ENCODE peak calls at places on chromosomes 3 and 15, in six cellular contexts. Z, K, E, Q, U and J are unnamed samples.

GRCh38 chr3:110307065-110307809 is 764.4 kb upstream of the NECTIN3 start:
- DNase-seq in Z (peak), K (peak), E (peak), Q (no peak), U (no peak), J (no peak)

GRCh38 chr3:64316971-64317370 is 91.7 kb upstream of the PRICKLE2 start:
- DNase-seq in Z (peak), K (peak), E (peak), Q (no peak), U (no peak), J (no peak)

GRCh38 chr15:58981808-58982475 is 5.5 kb upstream of the RNF111 start:
- DNase-seq in Z (no peak), K (no peak), E (peak), Q (no peak), U (no peak), J (no peak)

GRCh38 chr3:183253961-183254815 is 1.1 kb downstream of the B3GNT5 start:
- DNase-seq in Z (peak), K (peak), E (peak), Q (no peak), U (peak), J (no peak)

GRCh38 chr3:123244128-123244527 is 42.4 kb downstream of the SEC22A start:
- DNase-seq in Z (no peak), K (no peak), E (no peak), Q (no peak), U (no peak), J (no peak)

GRCh38 chr15:94322141-94322540 is 90.8 kb downstream of the MCTP2 start:
- DNase-seq in Z (peak), K (peak), E (peak), Q (no peak), U (no peak), J (no peak)

GRCh38 chr15:27458370-27459084 is 487.5 kb downstream of the GABRG3 start:
- DNase-seq in Z (no peak), K (no peak), E (no peak), Q (no peak), U (no peak), J (no peak)

GRCh38 chr3:106566277-106566676 is 697.5 kb upstream of the CBLB start:
- DNase-seq in Z (no peak), K (no peak), E (peak), Q (peak), U (no peak), J (no peak)

GRCh38 chr3:114207768-114208167 is 28.9 kb upstream of the DRD3 start:
- DNase-seq in Z (no peak), K (no peak), E (no peak), Q (no peak), U (no peak), J (no peak)

GRCh38 chr15:100131321-100132224 is 210.2 kb downstream of the ADAMTS17 start:
- DNase-seq in Z (peak), K (peak), E (peak), Q (peak), U (no peak), J (no peak)

GRCh38 chr3:64318670-64319271 is 93.5 kb upstream of the PRICKLE2 start:
- DNase-seq in Z (no peak), K (no peak), E (no peak), Q (peak), U (no peak), J (no peak)

GRCh38 chr3:18194431-18194830 is 230.7 kb downstream of the SATB1 start:
- DNase-seq in Z (no peak), K (peak), E (no peak), Q (no peak), U (no peak), J (no peak)

GRCh38 chr3:53740946-53741345 is 105.3 kb downstream of the CHDH start:
- DNase-seq in Z (no peak), K (no peak), E (no peak), Q (no peak), U (no peak), J (no peak)

GRCh38 chr3:127781411-127782001 is 40.8 kb downstream of the MGLL start:
- DNase-seq in Z (peak), K (peak), E (peak), Q (no peak), U (no peak), J (no peak)

GRCh38 chr3:48492461-48493202 is 11.3 kb downstream of the SHISA5 start:
- DNase-seq in Z (peak), K (no peak), E (peak), Q (no peak), U (no peak), J (no peak)

GRCh38 chr15:69093127-69093526 is 67.3 kb upstream of the GLCE start:
- DNase-seq in Z (peak), K (peak), E (no peak), Q (peak), U (no peak), J (no peak)

GRCh38 chr3:181868576-181868975 is 156.9 kb downstream of the SOX2 start:
- DNase-seq in Z (no peak), K (no peak), E (no peak), Q (peak), U (no peak), J (no peak)

GRCh38 chr15:101017935-101018849 is 99.0 kb downstream of the LRRK1 start:
- DNase-seq in Z (no peak), K (peak), E (no peak), Q (peak), U (no peak), J (no peak)

GRCh38 chr3:86961297-86961696 is 29.7 kb downstream of the VGLL3 start:
- DNase-seq in Z (peak), K (peak), E (peak), Q (no peak), U (no peak), J (no peak)

GRCh38 chr3:168517514-168518071 is 421.9 kb upstream of the GOLIM4 start:
- DNase-seq in Z (no peak), K (peak), E (no peak), Q (peak), U (no peak), J (no peak)

GRCh38 chr15:49370782-49371181 is 52.3 kb upstream of the FGF7 start:
- DNase-seq in Z (peak), K (peak), E (peak), Q (no peak), U (no peak), J (no peak)

GRCh38 chr3:100548053-100548452 is 55.6 kb downstream of the TMEM45A start:
- DNase-seq in Z (no peak), K (no peak), E (peak), Q (no peak), U (no peak), J (no peak)

GRCh38 chr3:71376911-71377310 is 206.6 kb downstream of the FOXP1 start:
- DNase-seq in Z (no peak), K (no peak), E (no peak), Q (no peak), U (no peak), J (no peak)

GRCh38 chr3:71376499-71376898 is 207.0 kb downstream of the FOXP1 start:
- DNase-seq in Z (no peak), K (no peak), E (no peak), Q (no peak), U (no peak), J (no peak)

GRCh38 chr3:71378509-71378908 is 205.0 kb downstream of the FOXP1 start:
- DNase-seq in Z (no peak), K (no peak), E (no peak), Q (no peak), U (no peak), J (no peak)

GRCh38 chr3:71384393-71384792 is 199.1 kb downstream of the FOXP1 start:
- DNase-seq in Z (peak), K (no peak), E (no peak), Q (no peak), U (no peak), J (no peak)

GRCh38 chr3:71380096-71380495 is 203.4 kb downstream of the FOXP1 start:
- DNase-seq in Z (peak), K (peak), E (no peak), Q (no peak), U (no peak), J (no peak)
- H3K4ac ChIP-seq in Z (no peak), K (no peak), E (no peak), Q (no peak), U (no peak), J (no peak)

DNA sequence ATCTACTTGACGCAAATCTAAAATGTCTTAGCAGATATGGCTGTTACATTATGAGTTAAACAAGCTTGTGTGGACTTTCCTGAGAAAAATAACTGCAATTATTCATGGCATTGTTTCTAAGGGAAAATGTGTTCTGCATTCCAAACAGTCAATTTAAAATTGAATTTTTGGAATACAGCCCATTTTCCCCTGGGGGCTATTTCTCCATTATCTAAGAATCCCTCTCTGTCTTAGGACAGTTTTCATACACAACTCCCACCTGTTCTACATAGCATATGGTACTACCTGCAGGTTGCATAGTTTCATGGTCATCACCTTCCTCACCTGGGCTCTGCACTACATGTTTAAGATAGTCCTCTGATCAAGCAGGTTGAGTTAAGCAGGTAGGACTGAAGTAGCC is 11.6 kb upstream of the MSL2 start:
- DNase-seq in Z (peak), K (no peak), E (no peak), Q (no peak), U (no peak), J (no peak)
- H3K14ac ChIP-seq in Z (no peak), K (no peak), E (no peak), Q (no peak), U (no peak), J (no peak)

GRCh38 chr3:15064299-15064834 is 748 bp downstream of the MRPS25 start:
- DNase-seq in Z (peak), K (peak), E (peak), Q (no peak), U (no peak), J (no peak)

GRCh38 chr3:15063656-15064286 is 1.3 kb downstream of the MRPS25 start:
- DNase-seq in Z (no peak), K (no peak), E (no peak), Q (no peak), U (no peak), J (no peak)

GRCh38 chr3:15066467-15066866 is 1.4 kb upstream of the MRPS25 start:
- DNase-seq in Z (no peak), K (no peak), E (no peak), Q (no peak), U (no peak), J (no peak)

GRCh38 chr3:15065550-15066007 is 464 bp upstream of the MRPS25 start:
- DNase-seq in Z (no peak), K (no peak), E (no peak), Q (no peak), U (no peak), J (no peak)

DNA sequence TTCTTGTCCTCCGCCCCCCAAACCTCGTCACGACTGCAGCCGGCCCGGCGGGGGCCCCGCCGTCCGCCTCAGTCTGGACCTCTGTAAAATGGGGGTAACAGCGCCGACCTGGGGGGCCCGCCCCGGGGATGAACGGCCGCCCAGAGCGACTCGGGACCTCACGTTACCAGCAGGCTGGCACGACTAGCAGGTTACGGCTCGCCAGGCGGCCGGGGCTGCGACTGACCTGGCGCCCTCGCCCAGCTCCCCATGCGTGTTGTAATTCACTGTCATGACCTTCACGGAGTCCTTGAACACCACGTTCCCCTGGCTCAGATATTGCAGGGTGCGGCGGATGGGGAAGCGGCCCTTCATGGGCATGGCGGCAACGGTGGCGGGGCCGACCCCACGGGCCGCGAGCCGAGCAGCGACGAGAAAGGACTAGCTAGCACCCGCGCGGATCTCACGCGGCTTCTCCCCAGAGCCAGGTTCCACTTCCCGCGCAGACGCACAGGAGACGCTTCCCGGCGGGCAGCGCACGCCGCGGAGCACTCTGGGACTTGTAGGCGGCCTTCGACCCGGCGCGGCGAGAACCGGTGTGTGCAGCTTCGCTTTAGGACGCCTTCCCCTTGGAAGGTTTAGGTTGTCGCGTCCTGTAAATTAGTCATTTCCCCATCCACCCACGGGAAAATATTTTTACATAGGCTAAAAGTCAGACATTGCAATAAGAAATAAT is at the start of gene MRPS25:
- DNase-seq in Z (peak), K (peak), E (peak), Q (peak), U (peak), J (peak)
- H3K4ac ChIP-seq in Z (peak), K (peak), E (peak), Q (no peak), U (peak), J (peak)

GRCh38 chr3:98583766-98584165 is 9.6 kb downstream of the CPOX start:
- DNase-seq in Z (no peak), K (no peak), E (no peak), Q (no peak), U (no peak), J (no peak)
- H3K14ac ChIP-seq in Z (no peak), K (no peak), E (no peak), Q (no peak), U (no peak), J (no peak)

GRCh38 chr15:40272713-40273056 is 10.2 kb downstream of the ANKRD63 start:
- DNase-seq in Z (no peak), K (no peak), E (no peak), Q (no peak), U (no peak), J (no peak)

GRCh38 chr15:40273428-40273827 is 9.4 kb downstream of the ANKRD63 start:
- DNase-seq in Z (no peak), K (no peak), E (no peak), Q (no peak), U (no peak), J (no peak)

GRCh38 chr15:40270246-40270995 is 12.4 kb downstream of the ANKRD63 start:
- DNase-seq in Z (no peak), K (no peak), E (no peak), Q (no peak), U (no peak), J (no peak)

GRCh38 chr15:40274350-40275274 is 8.3 kb downstream of the ANKRD63 start:
- DNase-seq in Z (peak), K (peak), E (peak), Q (peak), U (peak), J (peak)

DNA sequence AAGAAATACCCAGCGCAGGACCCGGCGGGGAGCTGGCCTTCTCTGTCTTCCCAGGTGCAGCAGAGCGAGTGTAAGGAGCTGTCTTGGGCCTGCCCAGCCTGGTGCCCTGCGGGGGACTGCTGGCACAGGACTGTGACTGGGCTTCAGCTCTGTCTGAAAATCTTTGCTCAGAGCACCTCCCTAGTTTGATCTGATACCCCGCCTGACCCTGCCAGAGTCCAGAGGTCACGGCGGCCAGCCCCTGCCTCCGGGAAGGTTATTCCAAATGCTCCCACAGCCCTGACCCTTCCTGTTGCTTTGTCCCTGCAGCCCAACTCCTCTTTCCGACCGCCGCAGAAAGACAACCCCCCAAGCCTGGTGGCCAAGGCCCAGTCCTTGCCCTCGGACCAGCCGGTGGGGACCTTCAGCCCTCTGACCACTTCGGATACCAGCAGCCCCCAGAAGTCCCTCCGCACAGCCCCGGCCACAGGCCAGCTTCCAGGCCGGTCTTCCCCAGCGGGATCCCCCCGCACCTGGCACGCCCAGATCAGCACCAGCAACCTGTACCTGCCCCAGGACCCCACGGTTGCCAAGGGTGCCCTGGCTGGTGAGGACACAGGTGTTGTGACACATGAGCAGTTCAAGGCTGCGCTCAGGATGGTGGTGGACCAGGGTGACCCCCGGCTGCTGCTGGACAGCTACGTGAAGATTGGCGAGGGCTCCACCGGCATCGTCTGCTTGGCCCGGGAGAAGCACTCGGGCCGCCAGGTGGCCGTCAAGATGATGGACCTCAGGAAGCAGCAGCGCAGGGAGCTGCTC is 10.8 kb downstream of the ANKRD63 start:
- DNase-seq in Z (no peak), K (no peak), E (no peak), Q (no peak), U (no peak), J (no peak)
- H3K4ac ChIP-seq in Z (no peak), K (no peak), E (peak), Q (no peak), U (no peak), J (peak)

DNA sequence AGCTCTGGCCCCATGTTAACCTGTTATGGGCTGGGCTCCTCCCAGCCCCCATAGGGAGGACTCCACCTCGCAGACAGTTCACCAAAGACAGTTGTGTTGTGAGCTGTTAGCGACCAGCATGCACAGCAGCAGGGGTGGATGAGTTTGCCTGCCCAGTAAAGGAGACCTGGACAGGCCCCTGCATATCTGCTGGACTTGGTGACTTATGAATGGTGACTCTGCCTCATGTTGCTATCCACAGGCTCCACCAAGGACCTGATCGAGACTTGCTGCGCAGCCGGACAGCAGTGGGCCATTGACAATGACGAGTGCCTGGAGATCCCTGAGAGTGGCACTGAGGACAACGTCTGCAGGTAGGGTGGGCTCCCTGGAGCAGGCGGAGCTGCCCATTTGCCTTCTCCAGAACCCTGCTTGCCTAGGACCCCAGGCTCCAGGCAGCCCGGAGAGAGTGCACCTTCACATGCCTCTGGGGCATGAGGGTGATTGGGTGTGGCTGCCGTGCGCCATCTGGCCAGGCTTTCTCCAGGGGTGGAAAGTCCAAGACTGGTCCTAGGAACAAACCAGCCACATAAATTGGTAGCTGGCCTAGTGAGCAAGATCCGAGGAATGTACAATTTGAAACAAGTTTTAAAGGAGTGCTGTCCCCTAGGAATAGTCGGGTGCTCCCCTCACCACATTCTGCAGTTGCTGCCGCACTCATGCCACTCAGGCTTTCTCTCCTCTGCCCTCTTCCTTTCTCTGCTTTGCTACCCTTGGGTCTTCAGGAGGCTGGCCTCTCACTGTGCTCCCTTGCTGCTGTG is 59.1 kb downstream of the FBLN2 start:
- DNase-seq in Z (no peak), K (no peak), E (no peak), Q (no peak), U (no peak), J (no peak)
- H3K14ac ChIP-seq in Z (no peak), K (no peak), E (no peak), Q (no peak), U (no peak), J (no peak)

GRCh38 chr3:72444642-72445223 is 403.5 kb downstream of the SHQ1 start:
- DNase-seq in Z (no peak), K (peak), E (peak), Q (no peak), U (no peak), J (no peak)

GRCh38 chr3:72447059-72447946 is 400.9 kb downstream of the SHQ1 start:
- DNase-seq in Z (peak), K (peak), E (peak), Q (peak), U (peak), J (peak)

GRCh38 chr3:72448375-72448823 is 399.8 kb downstream of the SHQ1 start:
- DNase-seq in Z (no peak), K (no peak), E (no peak), Q (no peak), U (no peak), J (no peak)

GRCh38 chr3:72445827-72446405 is 402.3 kb downstream of the SHQ1 start:
- DNase-seq in Z (no peak), K (peak), E (no peak), Q (no peak), U (no peak), J (no peak)

GRCh38 chr3:72446406-72447058 is 401.7 kb downstream of the SHQ1 start:
- DNase-seq in Z (peak), K (peak), E (peak), Q (peak), U (peak), J (no peak)
- H3K4ac ChIP-seq in Z (peak), K (peak), E (no peak), Q (no peak), U (no peak), J (no peak)